ENCODE peak calls at places on chromosomes 6 and 20, in eight cellular contexts. F is esophagus squamous epithelium, J is testis, L is sigmoid colon, C is ovary, N is IMR-90, Q is K562, R is stomach. P is an unnamed sample.

GRCh38 chr6:39377530-39377929 is 55.0 kb upstream of the KCNK16 start:
- DNase-seq in F (no peak), R (no peak), L (peak), J (peak), C (peak), N (peak), Q (no peak), P (no peak)

GRCh38 chr20:20638877-20639276 is 73.6 kb downstream of the RALGAPA2 start:
- DNase-seq in Q (no peak), R (no peak), N (no peak), C (no peak), L (no peak), F (no peak), J (no peak), P (no peak)

GRCh38 chr6:115634899-115635298 is 425.8 kb downstream of the FRK start:
- DNase-seq in L (no peak), F (no peak), R (no peak), C (no peak), Q (no peak), N (no peak), J (no peak), P (no peak)

GRCh38 chr6:116087437-116088027 is 13.1 kb upstream of the NT5DC1 start:
- DNase-seq in N (peak), J (no peak), Q (no peak), F (no peak), L (no peak), C (no peak), R (no peak), P (no peak)

GRCh38 chr6:170208171-170208601 is 82.7 kb downstream of the DLL1 start:
- DNase-seq in C (no peak), Q (no peak), F (no peak), J (no peak), N (no peak), R (peak), L (no peak), P (peak)

GRCh38 chr6:3045369-3045768 is 22.9 kb upstream of the RIPK1 start:
- DNase-seq in J (no peak), R (no peak), N (no peak), C (no peak), L (no peak), Q (no peak), F (no peak), P (no peak)

GRCh38 chr6:33437666-33438065 is 16.7 kb upstream of the ZBTB9 start:
- DNase-seq in Q (no peak), J (no peak), C (no peak), L (no peak), N (no peak), F (no peak), R (no peak), P (no peak)

GRCh38 chr6:150887978-150888563 is 22.6 kb downstream of the MTHFD1L start:
- DNase-seq in F (no peak), Q (no peak), C (no peak), J (no peak), R (no peak), L (no peak), N (no peak), P (no peak)

GRCh38 chr20:44080646-44081267 is 106.2 kb downstream of the JPH2 start:
- DNase-seq in Q (peak), C (peak), F (no peak), N (peak), J (peak), R (peak), L (peak), P (peak)

GRCh38 chr20:36732456-36732855 is 13.4 kb downstream of the NDRG3 start:
- DNase-seq in N (no peak), F (no peak), Q (no peak), J (no peak), R (no peak), L (no peak), C (no peak), P (no peak)

GRCh38 chr6:137724495-137725211 is 142.4 kb upstream of the TNFAIP3 start:
- DNase-seq in C (no peak), Q (no peak), R (no peak), J (no peak), N (no peak), L (peak), F (no peak), P (no peak)

GRCh38 chr6:170347091-170347490 is 40.5 kb downstream of the FAM120B start:
- DNase-seq in Q (no peak), C (no peak), N (peak), F (no peak), L (no peak), J (no peak), R (no peak), P (no peak)

GRCh38 chr6:131914234-131914633 is 36.9 kb downstream of the CCN2 start:
- DNase-seq in Q (no peak), F (no peak), L (no peak), J (no peak), R (no peak), N (peak), C (no peak), P (no peak)

GRCh38 chr6:112846711-112847110 is 499.6 kb downstream of the RFPL4B start:
- DNase-seq in F (no peak), C (no peak), R (no peak), Q (no peak), J (no peak), L (no peak), N (no peak), P (no peak)

GRCh38 chr20:38883081-38883980 is 42.9 kb upstream of the FAM83D start:
- DNase-seq in C (no peak), J (no peak), Q (no peak), N (peak), R (no peak), L (no peak), F (no peak), P (no peak)

GRCh38 chr6:142476446-142476845 is 174.6 kb downstream of the ADGRG6 start:
- DNase-seq in N (no peak), L (no peak), R (no peak), C (no peak), F (no peak), J (no peak), Q (no peak), P (no peak)

GRCh38 chr6:135935951-135936601 is 84.6 kb downstream of the PDE7B start:
- DNase-seq in R (no peak), F (no peak), L (no peak), C (no peak), N (peak), Q (no peak), J (no peak), P (no peak)

GRCh38 chr20:25038103-25038410 is 19.9 kb downstream of the ACSS1 start:
- DNase-seq in Q (no peak), L (no peak), F (no peak), N (no peak), R (no peak), J (no peak), C (no peak), P (no peak)

GRCh38 chr20:11432407-11432806 is 485.3 kb upstream of the BTBD3 start:
- DNase-seq in J (no peak), F (no peak), R (no peak), C (no peak), N (peak), L (no peak), Q (no peak), P (no peak)

GRCh38 chr6:116467096-116467495 is 5.9 kb downstream of the CALHM6 start:
- DNase-seq in R (no peak), Q (no peak), J (no peak), C (no peak), N (peak), L (no peak), F (no peak), P (no peak)

GRCh38 chr6:112117554-112117953 is 30.2 kb downstream of the FAM229B start:
- DNase-seq in F (no peak), L (no peak), N (peak), C (no peak), R (no peak), J (no peak), Q (peak), P (no peak)

GRCh38 chr20:39309458-39309857 is 347.3 kb downstream of the DHX35 start:
- DNase-seq in N (no peak), R (no peak), J (no peak), F (no peak), L (no peak), C (no peak), Q (no peak), P (no peak)

GRCh38 chr6:110656492-110656891 is 158.8 kb downstream of the CDK19 start:
- DNase-seq in L (no peak), R (peak), F (no peak), Q (no peak), J (peak), N (no peak), C (no peak), P (no peak)

GRCh38 chr6:112233864-112234263 is 20.5 kb downstream of the LAMA4 start:
- DNase-seq in R (no peak), C (no peak), Q (no peak), L (peak), J (no peak), N (peak), F (no peak), P (no peak)

GRCh38 chr20:54382419-54382818 is 93.0 kb upstream of the DOK5 start:
- DNase-seq in L (no peak), F (no peak), J (no peak), Q (no peak), N (no peak), R (no peak), C (no peak), P (no peak)

GRCh38 chr20:37552415-37552814 is 24.7 kb upstream of the BLCAP start:
- DNase-seq in J (no peak), F (no peak), C (no peak), L (no peak), N (peak), R (no peak), Q (no peak), P (no peak)

GRCh38 chr20:5945963-5946362 is 4.4 kb downstream of the TRMT6 start:
- DNase-seq in Q (no peak), R (no peak), J (no peak), N (peak), F (no peak), L (no peak), C (no peak), P (no peak)

GRCh38 chr20:50064640-50065615 is 48.0 kb downstream of the UBE2V1 start:
- DNase-seq in F (no peak), Q (no peak), J (no peak), R (no peak), C (no peak), L (no peak), N (no peak), P (no peak)

GRCh38 chr6:85483041-85483700 is 33.3 kb downstream of the NT5E start:
- DNase-seq in L (peak), R (peak), Q (peak), C (peak), N (peak), F (no peak), J (peak), P (no peak)

DNA sequence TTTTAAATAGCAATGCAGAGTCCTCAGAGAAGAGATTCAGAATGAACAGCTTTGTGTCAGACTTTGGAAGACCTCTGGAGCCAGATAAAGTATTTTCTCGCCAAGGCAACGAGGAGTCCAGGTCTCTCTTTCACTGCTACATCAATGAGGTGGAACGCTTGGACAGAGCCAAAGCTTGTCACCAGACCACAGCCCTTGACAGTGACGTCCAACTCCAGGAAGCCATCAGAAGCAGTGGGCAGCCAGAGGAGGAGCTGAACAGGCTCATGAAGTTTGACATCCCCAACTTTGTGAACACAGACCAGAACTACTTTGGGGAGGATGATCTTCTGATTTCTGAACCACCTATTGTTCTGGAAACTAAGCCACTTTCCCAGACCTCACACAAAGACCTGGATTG is 55.5 kb downstream of the MRAP2 start:
- DNase-seq in C (no peak), R (no peak), Q (no peak), J (peak), L (no peak), N (no peak), F (no peak), P (no peak)
- TF ChIP-seq CTCF in C (no peak), R (no peak), Q (no peak), J (no peak), L (no peak), N (no peak), F (no peak), P (no peak)

DNA sequence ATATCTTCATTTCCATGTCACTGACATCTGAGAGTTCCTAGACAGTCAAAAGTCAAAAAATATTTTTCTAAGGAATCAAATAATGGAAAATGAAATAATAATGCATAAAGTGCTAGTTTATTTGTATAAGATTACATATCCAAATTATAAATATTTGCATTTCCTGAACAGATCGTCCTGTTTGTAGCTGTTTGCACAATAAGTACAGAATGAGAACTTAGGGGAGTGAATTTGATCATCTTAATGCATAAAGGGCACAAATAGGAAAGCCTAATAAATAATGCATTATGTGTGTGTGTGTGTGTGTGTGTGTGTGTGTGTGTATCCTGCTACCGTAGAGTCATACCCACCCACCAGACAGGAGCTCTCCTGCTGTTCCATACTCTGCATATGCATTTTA is 521.0 kb upstream of the EPHA7 start:
- DNase-seq in Q (no peak), J (no peak), R (no peak), F (no peak), C (no peak), L (no peak), N (no peak), P (no peak)
- TF ChIP-seq POLR2A in Q (no peak), J (no peak), R (no peak), F (no peak), C (no peak), L (no peak), N (no peak), P (no peak)

GRCh38 chr6:129709451-129709908 is 497 bp downstream of the ARHGAP18 start:
- DNase-seq in Q (no peak), L (no peak), R (peak), C (peak), F (no peak), N (peak), J (peak), P (no peak)

GRCh38 chr6:129707028-129707427 is 2.9 kb downstream of the ARHGAP18 start:
- DNase-seq in R (no peak), F (no peak), L (no peak), N (no peak), C (no peak), Q (no peak), J (no peak), P (no peak)

GRCh38 chr6:129707882-129708495 is 2.0 kb downstream of the ARHGAP18 start:
- DNase-seq in J (no peak), R (no peak), F (no peak), L (no peak), Q (no peak), N (no peak), C (no peak), P (no peak)

GRCh38 chr6:129709909-129710721 is at the start of gene ARHGAP18:
- DNase-seq in C (peak), Q (peak), L (peak), R (peak), N (peak), J (peak), F (peak), P (peak)

GRCh38 chr6:129708496-129709216 is 1.3 kb downstream of the ARHGAP18 start:
- DNase-seq in F (no peak), C (no peak), Q (no peak), J (no peak), R (no peak), L (no peak), N (no peak), P (no peak)
- H3K4me3 ChIP-seq in F (no peak), C (peak), Q (peak), J (peak), R (peak), L (peak), N (peak), P (peak)

GRCh38 chr6:57198926-57199636 is 23.0 kb downstream of the RAB23 start:
- DNase-seq in F (no peak), C (no peak), N (peak), J (no peak), Q (no peak), R (no peak), L (no peak), P (no peak)
- TF ChIP-seq CTCF in F (no peak), C (no peak), N (no peak), J (no peak), Q (no peak), R (no peak), L (no peak), P (no peak)

DNA sequence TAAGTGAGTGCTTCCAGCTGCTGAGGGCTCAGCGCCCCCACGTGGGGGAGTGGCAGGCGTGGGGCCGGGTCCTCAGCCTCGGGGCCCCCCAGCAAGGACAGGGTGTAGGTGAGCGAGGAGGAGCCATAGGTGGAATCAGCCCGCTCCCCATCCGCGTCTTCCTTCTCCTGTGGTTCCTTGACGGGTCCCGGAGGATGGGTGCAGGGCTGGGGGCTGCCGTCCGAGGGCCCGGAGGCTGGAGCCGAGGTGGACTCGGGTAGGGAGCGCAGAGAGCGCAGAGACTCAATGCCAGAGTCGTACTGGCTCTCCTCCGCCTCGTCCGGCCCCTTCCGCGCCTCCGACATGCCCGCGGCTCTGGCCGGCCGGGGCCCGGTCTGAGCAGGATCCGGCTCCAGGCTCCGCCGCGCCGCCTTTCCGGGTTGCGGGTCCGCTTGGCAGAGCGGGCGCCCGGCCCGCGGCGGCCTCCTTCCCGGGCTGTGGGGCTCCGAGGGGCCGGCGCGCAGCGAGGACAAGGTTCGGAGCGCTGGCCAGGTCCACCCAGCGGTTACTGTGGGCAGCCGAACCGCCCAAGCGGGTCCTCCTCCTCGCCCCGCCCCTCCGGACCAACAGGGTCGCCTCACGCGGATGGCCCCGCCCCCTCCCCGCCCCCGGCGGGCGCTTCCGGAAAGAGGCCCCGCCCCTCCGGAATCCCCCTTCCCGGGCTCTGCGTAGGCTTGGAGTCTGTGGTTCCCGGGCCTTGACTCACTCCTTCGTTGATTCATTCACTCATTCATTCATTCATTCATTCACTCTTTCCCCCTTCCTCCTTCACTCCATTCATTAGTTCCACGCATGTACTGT is at the start of gene NFKBIE:
- DNase-seq in J (peak), F (no peak), L (peak), C (peak), N (peak), Q (peak), R (peak), P (no peak)
- TF ChIP-seq POLR2A in J (no peak), F (peak), L (no peak), C (peak), N (peak), Q (peak), R (no peak), P (no peak)

GRCh38 chr6:7546832-7547714 is 5.6 kb downstream of the DSP start:
- DNase-seq in R (no peak), N (no peak), J (no peak), F (no peak), Q (no peak), C (no peak), L (no peak), P (no peak)
- H3K4me3 ChIP-seq in R (no peak), N (no peak), J (no peak), F (peak), Q (no peak), C (no peak), L (no peak), P (no peak)

DNA sequence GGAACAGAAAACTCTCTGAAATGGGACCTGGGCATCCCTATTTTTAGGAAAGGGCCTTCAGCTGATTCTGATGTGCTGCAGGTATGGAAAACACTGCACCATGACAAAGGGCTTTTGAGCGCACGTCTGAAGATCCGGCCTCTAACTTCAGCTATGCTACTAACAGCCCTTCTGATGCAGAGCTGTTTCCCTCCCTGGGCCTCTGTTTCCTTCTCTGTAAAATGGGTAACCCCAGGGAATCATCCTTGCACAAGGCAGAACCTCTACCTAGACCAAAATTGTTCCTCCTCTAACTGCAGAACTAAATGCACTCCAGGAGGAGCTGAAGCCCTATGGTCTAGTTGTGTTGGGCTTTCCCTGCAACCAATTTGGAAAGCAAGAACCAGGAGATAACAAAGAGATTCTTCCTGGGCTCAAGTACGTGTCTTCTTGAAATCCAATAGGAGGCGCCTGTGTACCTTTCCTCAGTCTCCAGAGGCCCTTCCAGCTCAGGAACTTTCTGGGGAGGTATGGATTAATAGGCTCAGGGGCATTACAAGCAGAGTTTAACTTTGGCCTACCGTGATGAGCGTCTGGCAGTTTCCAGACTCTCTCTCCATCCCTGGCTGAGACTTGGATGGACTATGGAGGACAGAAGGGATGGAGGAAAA is 5.9 kb downstream of the GPX5 start:
- DNase-seq in F (no peak), Q (no peak), R (no peak), J (no peak), L (no peak), N (no peak), C (no peak), P (no peak)
- TF ChIP-seq CTCF in F (no peak), Q (peak), R (no peak), J (no peak), L (no peak), N (no peak), C (no peak), P (no peak)

GRCh38 chr20:844473-845225 is 11.1 kb downstream of the FAM110A start:
- DNase-seq in L (peak), R (peak), Q (peak), C (peak), N (peak), J (peak), F (peak), P (no peak)
- TF ChIP-seq POLR2A in L (no peak), R (no peak), Q (no peak), C (no peak), N (no peak), J (no peak), F (no peak), P (no peak)

DNA sequence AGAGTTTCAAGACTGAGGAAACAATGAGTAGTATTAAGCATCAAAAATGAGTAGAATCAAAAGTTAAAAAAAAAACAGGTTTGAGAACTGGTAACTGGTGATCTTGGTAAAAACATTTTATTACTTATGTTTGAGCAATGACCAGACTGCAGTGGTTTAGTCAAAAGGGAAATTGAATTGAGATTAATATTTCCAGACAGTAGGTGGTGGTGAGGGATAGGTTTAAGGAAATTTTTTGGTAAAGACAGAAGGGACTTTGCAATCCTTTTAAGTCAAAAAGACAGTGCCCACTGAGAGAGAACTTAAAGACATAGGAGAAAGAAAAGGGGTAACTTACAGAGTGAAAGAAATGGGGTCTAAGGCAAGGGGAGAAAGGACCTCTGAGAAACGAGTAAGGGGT is 156.9 kb downstream of the ASCC3 start:
- DNase-seq in N (no peak), J (no peak), F (no peak), L (no peak), Q (no peak), R (no peak), C (no peak), P (no peak)
- H3K4me3 ChIP-seq in N (no peak), J (no peak), F (no peak), L (no peak), Q (no peak), R (no peak), C (no peak), P (no peak)